ENCODE peak calls at places on chromosomes 2 and 18, in six cellular contexts. K is fibroblast of mammary gland, S is dermis blood vessel endothelial cell, P is upper lobe of right lung, Z is HT1080, X is glomerular endothelial cell. V is an unnamed sample.

GRCh38 chr2:173574713-173575112 is 220.0 kb downstream of the CDCA7 start:
- DNase-seq in K (peak), S (peak), P (no peak), Z (peak), X (no peak), V (no peak)

GRCh38 chr2:122543815-122544214 is 788.4 kb downstream of the TSN start:
- DNase-seq in K (peak), S (no peak), P (no peak), Z (peak), X (no peak), V (no peak)

GRCh38 chr2:102282646-102283045 is 28.7 kb upstream of the IL1RL1 start:
- DNase-seq in K (peak), S (no peak), P (no peak), Z (no peak), X (no peak), V (no peak)

GRCh38 chr2:19850056-19850455 is 51.7 kb downstream of the TTC32 start:
- DNase-seq in K (no peak), S (no peak), P (no peak), Z (no peak), X (no peak), V (no peak)

GRCh38 chr18:46148810-46149209 is 44.6 kb downstream of the HAUS1 start:
- DNase-seq in K (peak), S (peak), P (no peak), Z (peak), X (no peak), V (peak)

GRCh38 chr18:69400976-69401474 is 337 bp downstream of the DOK6 start:
- DNase-seq in K (peak), S (peak), P (peak), Z (no peak), X (no peak), V (no peak)

GRCh38 chr2:156437272-156437671 is 1.1 kb downstream of the GPD2 start:
- DNase-seq in K (peak), S (no peak), P (no peak), Z (no peak), X (no peak), V (peak)

GRCh38 chr2:235958631-235959395 is 209.4 kb downstream of the GBX2 start:
- DNase-seq in K (no peak), S (no peak), P (no peak), Z (no peak), X (no peak), V (no peak)

GRCh38 chr2:224513991-224514390 is 71.2 kb downstream of the CUL3 start:
- DNase-seq in K (no peak), S (no peak), P (no peak), Z (no peak), X (no peak), V (no peak)

GRCh38 chr2:144358979-144359541 is 160.9 kb downstream of the ZEB2 start:
- DNase-seq in K (peak), S (peak), P (no peak), Z (peak), X (no peak), V (no peak)